ENCODE peak calls at places on chromosomes 16 and 17, in four cellular contexts. One of them, this sample, is unnamed.
A peak's percentile ranks its signal among the peaks of the same experiment; 100 is the strongest.

GRCh38 chr17:77173104-77173503 is 32.3 kb downstream of the SEC14L1 start:
- DNase-seq in effector memory CD8-positive, alpha-beta T cell: no peak
- DNase-seq in effector memory CD4-positive, alpha-beta T cell: no peak
- DNase-seq in GM19239: no peak
- DNase-seq in this sample: no peak

GRCh38 chr16:89020925-89021595 is 44.1 kb upstream of the CBFA2T3 start:
- DNase-seq in effector memory CD8-positive, alpha-beta T cell: no peak
- DNase-seq in effector memory CD4-positive, alpha-beta T cell: no peak
- DNase-seq in GM19239: no peak
- DNase-seq in this sample: no peak

GRCh38 chr16:83802135-83802534 is 5.6 kb upstream of the HSBP1 start:
- DNase-seq in effector memory CD8-positive, alpha-beta T cell: no peak
- DNase-seq in effector memory CD4-positive, alpha-beta T cell: no peak
- DNase-seq in GM19239: peak; percentile 36
- DNase-seq in this sample: no peak

GRCh38 chr17:57085448-57086068 is 512 bp downstream of the AKAP1 start:
- DNase-seq in effector memory CD8-positive, alpha-beta T cell: peak; percentile 39
- DNase-seq in effector memory CD4-positive, alpha-beta T cell: peak; percentile 45
- DNase-seq in GM19239: peak; percentile 44
- DNase-seq in this sample: peak; percentile 67

GRCh38 chr17:81556175-81556691 is 4.1 kb upstream of the FAAP100 start:
- DNase-seq in effector memory CD8-positive, alpha-beta T cell: no peak
- DNase-seq in effector memory CD4-positive, alpha-beta T cell: no peak
- DNase-seq in GM19239: no peak
- DNase-seq in this sample: no peak

GRCh38 chr17:17343160-17343735 is 40.1 kb downstream of the NT5M start:
- DNase-seq in effector memory CD8-positive, alpha-beta T cell: no peak
- DNase-seq in effector memory CD4-positive, alpha-beta T cell: no peak
- DNase-seq in GM19239: no peak
- DNase-seq in this sample: no peak

GRCh38 chr17:81871387-81872120 is 417 bp upstream of the ARHGDIA start:
- DNase-seq in effector memory CD8-positive, alpha-beta T cell: peak; percentile 95
- DNase-seq in effector memory CD4-positive, alpha-beta T cell: peak; percentile 89
- DNase-seq in GM19239: peak; percentile 97
- DNase-seq in this sample: peak; percentile 97

GRCh38 chr17:74987909-74988711 is 678 bp downstream of the CDR2L start:
- DNase-seq in effector memory CD8-positive, alpha-beta T cell: no peak
- DNase-seq in effector memory CD4-positive, alpha-beta T cell: no peak
- DNase-seq in GM19239: no peak
- DNase-seq in this sample: no peak

GRCh38 chr17:82283208-82283749 is 9.8 kb upstream of the CSNK1D start:
- DNase-seq in effector memory CD8-positive, alpha-beta T cell: no peak
- DNase-seq in effector memory CD4-positive, alpha-beta T cell: no peak
- DNase-seq in GM19239: no peak
- DNase-seq in this sample: no peak

GRCh38 chr17:35242805-35243458 is at the start of gene SLFN5:
- DNase-seq in effector memory CD8-positive, alpha-beta T cell: peak; percentile 93
- DNase-seq in effector memory CD4-positive, alpha-beta T cell: peak; percentile 90
- DNase-seq in GM19239: peak; percentile 64
- DNase-seq in this sample: peak; percentile 92

GRCh38 chr16:66549284-66550131 is at the start of gene TK2:
- DNase-seq in effector memory CD8-positive, alpha-beta T cell: peak; percentile 23
- DNase-seq in effector memory CD4-positive, alpha-beta T cell: peak; percentile 23
- DNase-seq in GM19239: peak; percentile 17
- DNase-seq in this sample: peak; percentile 52

GRCh38 chr16:87207509-87207908 is 109.7 kb downstream of the C16orf95 start:
- DNase-seq in effector memory CD8-positive, alpha-beta T cell: no peak
- DNase-seq in effector memory CD4-positive, alpha-beta T cell: no peak
- DNase-seq in GM19239: no peak
- DNase-seq in this sample: no peak

GRCh38 chr16:85557083-85557975 is 55.8 kb upstream of the GSE1 start:
- DNase-seq in effector memory CD8-positive, alpha-beta T cell: peak; percentile 37
- DNase-seq in effector memory CD4-positive, alpha-beta T cell: peak; percentile 32
- DNase-seq in GM19239: peak; percentile 48
- DNase-seq in this sample: peak; percentile 52

GRCh38 chr17:61127960-61128359 is 271.7 kb upstream of the TBX2 start:
- DNase-seq in effector memory CD8-positive, alpha-beta T cell: no peak
- DNase-seq in effector memory CD4-positive, alpha-beta T cell: no peak
- DNase-seq in GM19239: no peak
- DNase-seq in this sample: no peak

GRCh38 chr17:58329808-58330543 is 1.4 kb upstream of the TSPOAP1 start:
- DNase-seq in effector memory CD8-positive, alpha-beta T cell: no peak
- DNase-seq in effector memory CD4-positive, alpha-beta T cell: no peak
- DNase-seq in GM19239: no peak
- DNase-seq in this sample: no peak

GRCh38 chr17:28925912-28926365 is 23.1 kb upstream of the DHRS13 start:
- DNase-seq in effector memory CD8-positive, alpha-beta T cell: peak; percentile 48
- DNase-seq in effector memory CD4-positive, alpha-beta T cell: peak; percentile 56
- DNase-seq in GM19239: peak; percentile 30
- DNase-seq in this sample: peak; percentile 89

GRCh38 chr17:68346448-68346847 is 55.2 kb downstream of the ARSG start:
- DNase-seq in effector memory CD8-positive, alpha-beta T cell: peak; percentile 65
- DNase-seq in effector memory CD4-positive, alpha-beta T cell: peak; percentile 40
- DNase-seq in GM19239: peak; percentile 54
- DNase-seq in this sample: peak; percentile 73

This sample was measured in CD4-positive, alpha-beta memory T cell.